ENCODE peak calls at places on chromosomes 1 and 21, in five cellular contexts. One of them, this sample, is unnamed.

GRCh38 chr1:94654031-94654430 is 112.5 kb upstream of the F3 start:
- DNase-seq in Karpas-422: no peak
- DNase-seq in right cardiac atrium: no peak
- DNase-seq in body of pancreas: no peak
- DNase-seq in left lung: no peak
- DNase-seq in this sample: no peak

GRCh38 chr21:37368536-37369279 is 2.1 kb downstream of the DYRK1A start:
- DNase-seq in Karpas-422: peak; percentile 49
- DNase-seq in body of pancreas: no peak
- DNase-seq in right cardiac atrium: no peak
- DNase-seq in left lung: no peak
- DNase-seq in this sample: no peak

GRCh38 chr1:92784051-92784638 is 763 bp downstream of the EVI5 start:
- DNase-seq in Karpas-422: peak; percentile 49
- DNase-seq in right cardiac atrium: no peak
- DNase-seq in left lung: no peak
- DNase-seq in body of pancreas: peak; percentile 44
- DNase-seq in this sample: peak; percentile 75

GRCh38 chr1:227192163-227192562 is 126.1 kb downstream of the CDC42BPA start:
- DNase-seq in right cardiac atrium: peak; percentile 39
- DNase-seq in body of pancreas: peak; percentile 43
- DNase-seq in left lung: no peak
- DNase-seq in Karpas-422: no peak
- DNase-seq in this sample: no peak

GRCh38 chr21:33850985-33851384 is 64.6 kb downstream of the ATP5PO start:
- DNase-seq in body of pancreas: no peak
- DNase-seq in right cardiac atrium: no peak
- DNase-seq in Karpas-422: no peak
- DNase-seq in left lung: no peak
- DNase-seq in this sample: no peak

GRCh38 chr1:53121319-53122172 is 20.9 kb downstream of the SLC1A7 start:
- DNase-seq in left lung: no peak
- DNase-seq in right cardiac atrium: peak; percentile 63
- DNase-seq in Karpas-422: no peak
- DNase-seq in body of pancreas: peak; percentile 69
- DNase-seq in this sample: peak; percentile 90

GRCh38 chr1:183290628-183291027 is 104.6 kb downstream of the LAMC2 start:
- DNase-seq in right cardiac atrium: no peak
- DNase-seq in left lung: no peak
- DNase-seq in body of pancreas: no peak
- DNase-seq in Karpas-422: no peak
- DNase-seq in this sample: no peak

GRCh38 chr1:59678809-59679228 is 135.9 kb upstream of the HOOK1 start:
- DNase-seq in body of pancreas: no peak
- DNase-seq in left lung: no peak
- DNase-seq in right cardiac atrium: no peak
- DNase-seq in Karpas-422: no peak
- DNase-seq in this sample: no peak

GRCh38 chr1:30929944-30930525 is 21.5 kb upstream of the SDC3 start:
- DNase-seq in right cardiac atrium: no peak
- DNase-seq in left lung: peak; percentile 12
- DNase-seq in Karpas-422: no peak
- DNase-seq in body of pancreas: no peak
- DNase-seq in this sample: no peak

GRCh38 chr1:93448983-93449805 is 1.3 kb downstream of the FNBP1L start:
- DNase-seq in right cardiac atrium: no peak
- DNase-seq in body of pancreas: peak; percentile 48
- DNase-seq in left lung: peak; percentile 79
- DNase-seq in Karpas-422: no peak
- DNase-seq in this sample: no peak

GRCh38 chr1:184408580-184408979 is 21.8 kb downstream of the C1orf21 start:
- DNase-seq in left lung: no peak
- DNase-seq in right cardiac atrium: no peak
- DNase-seq in body of pancreas: no peak
- DNase-seq in Karpas-422: no peak
- DNase-seq in this sample: no peak

GRCh38 chr1:246779561-246780175 is 55.5 kb downstream of the SCCPDH start:
- DNase-seq in left lung: no peak
- DNase-seq in body of pancreas: no peak
- DNase-seq in right cardiac atrium: no peak
- DNase-seq in Karpas-422: no peak
- DNase-seq in this sample: no peak

GRCh38 chr1:166730299-166730888 is 108.9 kb upstream of the POGK start:
- DNase-seq in right cardiac atrium: no peak
- DNase-seq in left lung: no peak
- DNase-seq in Karpas-422: peak; percentile 53
- DNase-seq in body of pancreas: no peak
- DNase-seq in this sample: no peak

GRCh38 chr1:48938975-48939374 is 162.3 kb upstream of the BEND5 start:
- DNase-seq in left lung: no peak
- DNase-seq in right cardiac atrium: no peak
- DNase-seq in body of pancreas: no peak
- DNase-seq in Karpas-422: no peak
- DNase-seq in this sample: no peak

GRCh38 chr1:226736908-226737818 is 1.9 kb downstream of the ITPKB start:
- DNase-seq in left lung: peak; percentile 88
- DNase-seq in body of pancreas: no peak
- DNase-seq in Karpas-422: peak; percentile 83
- DNase-seq in right cardiac atrium: peak; percentile 32
- DNase-seq in this sample: peak; percentile 78

GRCh38 chr1:234760303-234760723 is 150.3 kb upstream of the IRF2BP2 start:
- DNase-seq in left lung: no peak
- DNase-seq in body of pancreas: no peak
- DNase-seq in Karpas-422: no peak
- DNase-seq in right cardiac atrium: no peak
- DNase-seq in this sample: no peak

GRCh38 chr1:107748529-107748928 is 216.5 kb downstream of the VAV3 start:
- DNase-seq in right cardiac atrium: no peak
- DNase-seq in body of pancreas: no peak
- DNase-seq in left lung: no peak
- DNase-seq in Karpas-422: no peak
- DNase-seq in this sample: no peak

GRCh38 chr1:213953816-213954215 is 34.0 kb upstream of the PROX1 start:
- DNase-seq in Karpas-422: no peak
- DNase-seq in body of pancreas: no peak
- DNase-seq in left lung: no peak
- DNase-seq in right cardiac atrium: no peak
- DNase-seq in this sample: no peak

GRCh38 chr1:151106891-151107290 is 36.3 kb downstream of the GABPB2 start:
- DNase-seq in left lung: no peak
- DNase-seq in Karpas-422: no peak
- DNase-seq in body of pancreas: no peak
- DNase-seq in right cardiac atrium: no peak
- DNase-seq in this sample: no peak

GRCh38 chr1:190116921-190117320 is 360.7 kb downstream of the BRINP3 start:
- DNase-seq in right cardiac atrium: no peak
- DNase-seq in left lung: no peak
- DNase-seq in Karpas-422: no peak
- DNase-seq in body of pancreas: no peak
- DNase-seq in this sample: no peak

GRCh38 chr1:87292684-87293493 is 35.8 kb upstream of the LMO4 start:
- DNase-seq in right cardiac atrium: peak; percentile 48
- DNase-seq in body of pancreas: peak; percentile 61
- DNase-seq in Karpas-422: peak; percentile 88
- DNase-seq in left lung: no peak
- DNase-seq in this sample: no peak

GRCh38 chr1:145953861-145954260 is 4.0 kb downstream of the LIX1L start:
- DNase-seq in Karpas-422: no peak
- DNase-seq in right cardiac atrium: no peak
- DNase-seq in left lung: no peak
- DNase-seq in body of pancreas: no peak
- DNase-seq in this sample: no peak

GRCh38 chr1:156885904-156886355 is 7.6 kb upstream of the PEAR1 start:
- DNase-seq in Karpas-422: no peak
- DNase-seq in right cardiac atrium: no peak
- DNase-seq in body of pancreas: no peak
- DNase-seq in left lung: no peak
- DNase-seq in this sample: no peak

GRCh38 chr1:211487672-211488208 is 4.2 kb downstream of the RD3 start:
- DNase-seq in left lung: no peak
- DNase-seq in Karpas-422: no peak
- DNase-seq in right cardiac atrium: no peak
- DNase-seq in body of pancreas: no peak
- DNase-seq in this sample: no peak

GRCh38 chr1:209882286-209882685 is 54.5 kb downstream of the UTP25 start:
- DNase-seq in left lung: no peak
- DNase-seq in Karpas-422: no peak
- DNase-seq in right cardiac atrium: no peak
- DNase-seq in body of pancreas: no peak
- DNase-seq in this sample: no peak

GRCh38 chr1:109279615-109280278 is 3.2 kb downstream of the PSRC1 start:
- DNase-seq in Karpas-422: no peak
- DNase-seq in right cardiac atrium: no peak
- DNase-seq in left lung: no peak
- DNase-seq in body of pancreas: no peak
- DNase-seq in this sample: no peak

GRCh38 chr1:220797553-220797952 is 10.8 kb downstream of the MTARC1 start:
- DNase-seq in body of pancreas: no peak
- DNase-seq in Karpas-422: no peak
- DNase-seq in left lung: no peak
- DNase-seq in right cardiac atrium: no peak
- DNase-seq in this sample: no peak

GRCh38 chr1:17875171-17875881 is 120.2 kb downstream of the ACTL8 start:
- DNase-seq in Karpas-422: no peak
- DNase-seq in left lung: no peak
- DNase-seq in right cardiac atrium: no peak
- DNase-seq in body of pancreas: no peak
- DNase-seq in this sample: peak; percentile 10

GRCh38 chr1:33852711-33853110 is 11.2 kb upstream of the HMGB4 start:
- DNase-seq in right cardiac atrium: no peak
- DNase-seq in Karpas-422: no peak
- DNase-seq in body of pancreas: no peak
- DNase-seq in left lung: no peak
- DNase-seq in this sample: no peak

GRCh38 chr1:156539824-156540223 is 32.5 kb downstream of the IQGAP3 start:
- DNase-seq in Karpas-422: no peak
- DNase-seq in right cardiac atrium: no peak
- DNase-seq in left lung: no peak
- DNase-seq in body of pancreas: no peak
- DNase-seq in this sample: no peak

GRCh38 chr1:202018226-202018475 is 7.8 kb downstream of the ELF3 start:
- DNase-seq in right cardiac atrium: no peak
- DNase-seq in Karpas-422: no peak
- DNase-seq in left lung: no peak
- DNase-seq in body of pancreas: no peak
- DNase-seq in this sample: no peak
- H3K27ac ChIP-seq in right cardiac atrium: no peak overlapping the region
- H3K27ac ChIP-seq in Karpas-422: no peak overlapping the region
- H3K27ac ChIP-seq in left lung: peak overlapping the region; percentile 67
- H3K27ac ChIP-seq in body of pancreas: peak overlapping the region; percentile 93
- H3K27ac ChIP-seq in this sample: no peak overlapping the region

DNA sequence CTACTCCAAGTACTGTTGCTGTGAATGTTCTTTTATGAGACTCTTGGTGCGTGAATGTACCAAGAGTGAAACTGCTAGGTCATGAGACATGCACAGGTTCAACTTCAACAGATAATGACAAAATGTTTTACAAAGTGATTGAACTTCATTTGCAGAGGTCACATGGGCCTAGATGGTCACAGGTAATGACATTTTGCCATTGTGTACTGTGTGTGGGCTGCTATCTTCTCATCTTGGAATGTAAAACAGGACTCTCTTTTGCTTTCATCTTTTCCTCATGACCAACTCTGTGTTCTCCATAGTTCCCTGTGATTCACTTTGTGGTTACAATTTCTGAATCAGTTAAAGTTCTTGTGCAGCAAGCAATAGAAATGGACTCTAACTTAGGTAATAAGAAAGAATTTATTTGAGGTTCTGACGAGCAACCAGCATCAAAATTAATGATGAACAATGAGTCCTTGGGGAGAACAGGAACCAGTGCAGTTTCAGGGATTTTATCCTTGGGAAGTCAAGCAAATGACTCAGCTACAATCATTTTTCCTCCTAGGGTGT is 16.2 kb upstream of the TSNAX start:
- DNase-seq in left lung: no peak
- DNase-seq in Karpas-422: no peak
- DNase-seq in body of pancreas: no peak
- DNase-seq in right cardiac atrium: no peak
- DNase-seq in this sample: no peak
- H3K27ac ChIP-seq in left lung: no peak overlapping the region
- H3K27ac ChIP-seq in Karpas-422: no peak overlapping the region
- H3K27ac ChIP-seq in body of pancreas: no peak overlapping the region
- H3K27ac ChIP-seq in right cardiac atrium: no peak overlapping the region
- H3K27ac ChIP-seq in this sample: no peak overlapping the region

DNA sequence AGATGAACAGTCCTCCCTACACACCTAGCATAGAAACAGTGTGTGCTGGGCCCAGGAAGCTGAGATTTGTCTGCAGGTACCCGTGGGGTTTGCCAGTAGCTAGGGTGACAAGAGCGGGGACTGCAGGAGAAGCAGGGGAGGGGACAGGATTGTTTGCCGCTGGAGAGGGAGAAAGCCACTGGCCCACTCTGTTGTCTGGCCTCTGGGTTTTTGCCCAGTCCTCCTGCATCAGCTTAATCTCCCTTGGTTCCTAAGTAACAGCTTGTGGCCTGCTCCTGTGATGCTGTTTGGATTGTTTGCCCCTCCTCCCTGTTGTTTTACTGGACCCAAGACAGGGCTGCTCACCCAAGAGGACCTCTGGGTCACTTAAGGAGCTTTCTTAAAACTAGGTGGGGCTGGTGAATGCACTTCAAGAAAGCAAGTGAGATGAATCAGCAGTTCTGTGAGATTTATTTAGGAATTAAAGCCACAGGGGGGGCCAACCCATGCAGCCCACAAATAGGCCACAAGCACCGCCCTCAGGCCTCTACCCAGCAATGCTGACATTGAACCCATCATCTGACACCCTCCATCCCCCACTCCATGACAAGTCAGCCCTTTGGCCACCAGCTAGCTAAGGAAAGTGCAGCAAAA is 142.8 kb downstream of the ZZZ3 start:
- DNase-seq in body of pancreas: peak; percentile 18
- DNase-seq in left lung: no peak
- DNase-seq in Karpas-422: peak; percentile 50
- DNase-seq in right cardiac atrium: no peak
- DNase-seq in this sample: no peak
- H3K27ac ChIP-seq in body of pancreas: peak overlapping the region; percentile 33
- H3K27ac ChIP-seq in left lung: peak overlapping the region; percentile 65
- H3K27ac ChIP-seq in Karpas-422: no peak overlapping the region
- H3K27ac ChIP-seq in right cardiac atrium: no peak overlapping the region
- H3K27ac ChIP-seq in this sample: no peak overlapping the region

DNA sequence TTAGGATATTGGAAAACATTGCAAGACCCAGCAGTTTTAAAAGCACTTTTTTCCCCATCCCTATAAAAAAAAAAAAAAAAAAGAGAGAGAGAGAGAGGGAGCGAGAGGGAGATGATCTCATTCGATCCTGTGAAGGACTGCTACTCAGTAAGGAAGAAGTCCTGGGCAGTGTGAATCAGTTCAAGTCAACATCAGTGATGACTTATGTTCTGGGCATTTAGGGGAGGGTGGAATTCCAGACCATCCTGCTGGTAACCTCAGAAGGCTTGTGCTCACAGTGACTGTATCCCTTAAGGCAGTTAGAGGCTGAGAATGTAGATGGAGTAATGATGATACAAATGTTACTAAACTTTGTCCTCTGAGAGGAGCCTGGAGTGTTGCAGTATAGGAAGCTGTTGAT is 151.4 kb downstream of the TGFB2 start:
- DNase-seq in Karpas-422: no peak
- DNase-seq in right cardiac atrium: no peak
- DNase-seq in body of pancreas: no peak
- DNase-seq in left lung: no peak
- DNase-seq in this sample: no peak
- H3K27ac ChIP-seq in Karpas-422: no peak overlapping the region
- H3K27ac ChIP-seq in right cardiac atrium: no peak overlapping the region
- H3K27ac ChIP-seq in body of pancreas: no peak overlapping the region
- H3K27ac ChIP-seq in left lung: no peak overlapping the region
- H3K27ac ChIP-seq in this sample: no peak overlapping the region

GRCh38 chr1:41473738-41474362 is 10.6 kb downstream of the EDN2 start:
- DNase-seq in Karpas-422: no peak
- DNase-seq in body of pancreas: no peak
- DNase-seq in right cardiac atrium: no peak
- DNase-seq in left lung: no peak
- DNase-seq in this sample: no peak
- H3K27ac ChIP-seq in Karpas-422: no peak overlapping the region
- H3K27ac ChIP-seq in body of pancreas: peak overlapping the region; percentile 86
- H3K27ac ChIP-seq in right cardiac atrium: no peak overlapping the region
- H3K27ac ChIP-seq in left lung: no peak overlapping the region
- H3K27ac ChIP-seq in this sample: peak overlapping the region; percentile 93

This sample was measured in sigmoid colon.